ENCODE peak calls at places on chromosomes 1 and 21, in nine cellular contexts. V is neural progenitor cell; M is CD8-positive, alpha-beta memory T cell; K is cardiac muscle cell; X is body of pancreas; J is MM.1S; Y is effector memory CD4-positive, alpha-beta T cell; G is SK-N-SH; F is pancreas. I is an unnamed sample.

GRCh38 chr1:248807067-248807737 is 18.5 kb downstream of the SH3BP5L start:
- DNase-seq in V (peak; percentile 72), M (no peak), K (peak; percentile 75), X (peak; percentile 64), J (peak; percentile 47), Y (peak; percentile 16), G (peak; percentile 79), F (no peak), I (peak; percentile 70)

GRCh38 chr1:156477526-156478249 is 22.9 kb downstream of the MEF2D start:
- DNase-seq in V (no peak), M (no peak), K (no peak), X (no peak), J (no peak), Y (no peak), G (no peak), F (no peak), I (no peak)

GRCh38 chr1:55716610-55717009 is 501.4 kb upstream of the USP24 start:
- DNase-seq in V (no peak), M (no peak), K (no peak), X (no peak), J (peak; percentile 65), Y (no peak), G (no peak), F (no peak), I (no peak)

GRCh38 chr1:39933956-39934941 is 20.7 kb upstream of the MFSD2A start:
- DNase-seq in V (no peak), M (no peak), K (no peak), X (peak; percentile 84), J (no peak), Y (no peak), G (no peak), F (no peak), I (no peak)

GRCh38 chr1:201042663-201043461 is 19.3 kb upstream of the KIF21B start:
- DNase-seq in V (peak; percentile 85), M (peak; percentile 51), K (peak; percentile 74), X (peak; percentile 74), J (peak; percentile 81), Y (peak; percentile 57), G (peak; percentile 76), F (no peak), I (peak; percentile 92)

GRCh38 chr1:99766378-99766800 is at the start of gene FRRS1:
- DNase-seq in V (peak; percentile 71), M (no peak), K (peak; percentile 91), X (peak; percentile 82), J (peak; percentile 82), Y (no peak), G (peak; percentile 12), F (no peak), I (peak; percentile 61)

GRCh38 chr1:67190410-67190809 is 24.2 kb downstream of the IL23R start:
- DNase-seq in V (no peak), M (no peak), K (no peak), X (no peak), J (no peak), Y (no peak), G (no peak), F (no peak), I (no peak)

GRCh38 chr1:164731161-164731747 is 172.3 kb downstream of the PBX1 start:
- DNase-seq in V (no peak), M (no peak), K (no peak), X (no peak), J (no peak), Y (no peak), G (no peak), F (no peak), I (no peak)

GRCh38 chr1:39238476-39238875 is 34.0 kb downstream of the MACF1 start:
- DNase-seq in V (no peak), M (no peak), K (peak; percentile 59), X (no peak), J (no peak), Y (no peak), G (no peak), F (no peak), I (no peak)

GRCh38 chr21:45377866-45378257 is 27.1 kb upstream of the COL18A1 start:
- DNase-seq in V (no peak), M (no peak), K (no peak), X (no peak), J (no peak), Y (no peak), G (no peak), F (no peak), I (no peak)

GRCh38 chr1:48619529-48619928 is 147.5 kb upstream of the SPATA6 start:
- DNase-seq in V (peak; percentile 76), M (no peak), K (peak; percentile 71), X (no peak), J (no peak), Y (no peak), G (peak; percentile 26), F (peak; percentile 33), I (peak; percentile 80)

GRCh38 chr1:111884772-111885443 is 104.6 kb downstream of the KCND3 start:
- DNase-seq in V (no peak), M (no peak), K (no peak), X (no peak), J (no peak), Y (no peak), G (no peak), F (no peak), I (no peak)

GRCh38 chr1:100928128-100928527 is 32.2 kb downstream of the SLC30A7 start:
- DNase-seq in V (peak; percentile 39), M (no peak), K (peak; percentile 9), X (no peak), J (no peak), Y (no peak), G (peak; percentile 1), F (no peak), I (peak; percentile 49)

GRCh38 chr1:161198206-161198876 is 513 bp downstream of the ADAMTS4 start:
- DNase-seq in V (peak; percentile 87), M (no peak), K (peak; percentile 81), X (no peak), J (no peak), Y (no peak), G (peak; percentile 71), F (peak; percentile 65), I (peak; percentile 88)

GRCh38 chr1:160779662-160780397 is 16.1 kb upstream of the LY9 start:
- DNase-seq in V (peak; percentile 60), M (peak; percentile 25), K (no peak), X (no peak), J (no peak), Y (no peak), G (peak; percentile 47), F (no peak), I (peak; percentile 69)

GRCh38 chr1:65668368-65668767 is 124.3 kb upstream of the PDE4B start:
- DNase-seq in V (no peak), M (no peak), K (no peak), X (no peak), J (no peak), Y (no peak), G (no peak), F (no peak), I (no peak)

GRCh38 chr1:24752305-24752704 is 7.1 kb downstream of the CLIC4 start:
- DNase-seq in V (no peak), M (no peak), K (no peak), X (no peak), J (no peak), Y (no peak), G (no peak), F (no peak), I (no peak)

GRCh38 chr1:182317489-182318180 is 74.0 kb downstream of the GLUL start:
- DNase-seq in V (no peak), M (no peak), K (no peak), X (peak; percentile 24), J (no peak), Y (no peak), G (no peak), F (no peak), I (peak; percentile 32)

GRCh38 chr1:41516168-41516961 is 31.9 kb upstream of the EDN2 start:
- DNase-seq in V (peak; percentile 91), M (peak; percentile 14), K (peak; percentile 92), X (peak; percentile 93), J (peak; percentile 72), Y (peak; percentile 21), G (peak; percentile 97), F (peak; percentile 96), I (peak; percentile 87)
- H3K4me3 ChIP-seq in V (peak overlapping the region; percentile 20), M (no peak overlapping the region), K (no peak overlapping the region), X (no peak overlapping the region), J (peak overlapping the region; percentile 71), Y (no peak overlapping the region), G (peak overlapping the region; percentile 21), F (peak overlapping the region; percentile 43), I (no peak overlapping the region)

GRCh38 chr1:43350976-43351375 is 7.8 kb upstream of the CDC20 start:
- DNase-seq in V (no peak), M (no peak), K (no peak), X (no peak), J (no peak), Y (no peak), G (no peak), F (no peak), I (no peak)

GRCh38 chr1:43348809-43349593 is 9.8 kb upstream of the CDC20 start:
- DNase-seq in V (peak; percentile 97), M (peak; percentile 74), K (peak; percentile 95), X (peak; percentile 96), J (peak; percentile 96), Y (peak; percentile 73), G (peak; percentile 98), F (peak; percentile 97), I (peak; percentile 93)

GRCh38 chr1:43352351-43352705 is 6.5 kb upstream of the CDC20 start:
- DNase-seq in V (no peak), M (no peak), K (no peak), X (no peak), J (no peak), Y (no peak), G (no peak), F (no peak), I (peak; percentile 34)

GRCh38 chr1:43349594-43350306 is 9.0 kb upstream of the CDC20 start:
- DNase-seq in V (peak; percentile 41), M (no peak), K (peak; percentile 78), X (no peak), J (peak; percentile 10), Y (no peak), G (no peak), F (no peak), I (no peak)

GRCh38 chr1:43351421-43352350 is 7.1 kb upstream of the CDC20 start:
- DNase-seq in V (no peak), M (no peak), K (no peak), X (no peak), J (no peak), Y (no peak), G (no peak), F (no peak), I (no peak)
- H3K27ac ChIP-seq in V (no peak overlapping the region), M (no peak overlapping the region), K (no peak overlapping the region), X (no peak overlapping the region), J (no peak overlapping the region), Y (no peak overlapping the region), G (no peak overlapping the region), F (no peak overlapping the region), I (no peak overlapping the region)

DNA sequence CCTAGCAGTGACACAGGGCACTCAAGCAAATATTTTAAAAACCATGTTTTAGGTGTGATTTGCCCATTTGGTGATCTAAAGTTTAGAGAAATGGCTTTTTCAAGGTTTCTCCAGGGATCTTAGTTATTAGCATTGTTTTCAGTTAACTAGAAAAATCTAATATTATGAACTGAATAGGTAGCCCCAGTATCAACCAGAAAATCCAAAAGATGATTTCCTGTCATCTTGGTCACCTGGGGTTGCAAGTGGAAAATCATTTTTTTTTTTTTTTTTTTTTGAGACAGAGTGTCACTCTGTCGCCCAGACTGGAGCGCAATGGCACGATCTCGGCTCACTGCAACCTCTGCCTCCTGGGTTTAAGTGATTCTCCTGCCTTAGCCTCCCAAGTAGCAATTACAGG is 106.6 kb upstream of the FMN2 start:
- DNase-seq in V (no peak), M (no peak), K (no peak), X (no peak), J (no peak), Y (no peak), G (no peak), F (no peak), I (no peak)
- H3K9me3 ChIP-seq in V (peaks cover 5% of the 10 kb centered on the region), M (peaks cover 5% of the 10 kb centered on the region), K (no peaks in the 10 kb centered on the region), X (no peaks in the 10 kb centered on the region), J (no peaks in the 10 kb centered on the region), Y (peaks cover 12% of the 10 kb centered on the region), G (no peaks in the 10 kb centered on the region), F (no peaks in the 10 kb centered on the region), I (peaks cover 40% of the 10 kb centered on the region)

GRCh38 chr1:84842748-84843231 is 50.2 kb downstream of the LPAR3 start:
- DNase-seq in V (no peak), M (no peak), K (peak; percentile 59), X (no peak), J (no peak), Y (no peak), G (no peak), F (no peak), I (no peak)
- H3K4me3 ChIP-seq in V (no peak overlapping the region), M (no peak overlapping the region), K (no peak overlapping the region), X (no peak overlapping the region), J (no peak overlapping the region), Y (no peak overlapping the region), G (no peak overlapping the region), F (no peak overlapping the region), I (no peak overlapping the region)